ENCODE peak calls at places on chromosomes 1 and 21, in four cellular contexts. K is brain microvascular endothelial cell, Y is stomach, U is testis. Q is an unnamed sample. For H3K27me3, the result is how much of the 10 kb centered on the place peaks cover.

GRCh38 chr1:233294991-233295774 is at the start of gene PCNX2:
- DNase-seq in Y (peak), K (peak), U (peak), Q (peak)

GRCh38 chr1:31216016-31216415 is 23.7 kb downstream of the NKAIN1 start:
- DNase-seq in Y (peak), K (peak), U (peak), Q (peak)

GRCh38 chr1:183209533-183210158 is 23.6 kb downstream of the LAMC2 start:
- DNase-seq in Y (no peak), K (peak), U (no peak), Q (no peak)

GRCh38 chr1:209183195-209183594 is 400.3 kb upstream of the CAMK1G start:
- DNase-seq in Y (no peak), U (no peak), K (no peak), Q (no peak)

GRCh38 chr1:208042041-208042615 is 131.2 kb upstream of the CD34 start:
- DNase-seq in Y (no peak), K (no peak), U (no peak), Q (no peak)

GRCh38 chr1:200520740-200521139 is 99.8 kb downstream of the KIF14 start:
- DNase-seq in U (no peak), Y (no peak), K (no peak), Q (no peak)

GRCh38 chr1:110309768-110310167 is 29.4 kb upstream of the RBM15 start:
- DNase-seq in K (peak), Y (no peak), U (no peak), Q (no peak)

GRCh38 chr1:234544094-234544579 is 65.2 kb upstream of the TARBP1 start:
- DNase-seq in Y (peak), K (peak), U (peak), Q (peak)

GRCh38 chr21:41764558-41765392 is 2.1 kb downstream of the RIPK4 start:
- DNase-seq in U (no peak), K (no peak), Y (peak), Q (peak)

DNA sequence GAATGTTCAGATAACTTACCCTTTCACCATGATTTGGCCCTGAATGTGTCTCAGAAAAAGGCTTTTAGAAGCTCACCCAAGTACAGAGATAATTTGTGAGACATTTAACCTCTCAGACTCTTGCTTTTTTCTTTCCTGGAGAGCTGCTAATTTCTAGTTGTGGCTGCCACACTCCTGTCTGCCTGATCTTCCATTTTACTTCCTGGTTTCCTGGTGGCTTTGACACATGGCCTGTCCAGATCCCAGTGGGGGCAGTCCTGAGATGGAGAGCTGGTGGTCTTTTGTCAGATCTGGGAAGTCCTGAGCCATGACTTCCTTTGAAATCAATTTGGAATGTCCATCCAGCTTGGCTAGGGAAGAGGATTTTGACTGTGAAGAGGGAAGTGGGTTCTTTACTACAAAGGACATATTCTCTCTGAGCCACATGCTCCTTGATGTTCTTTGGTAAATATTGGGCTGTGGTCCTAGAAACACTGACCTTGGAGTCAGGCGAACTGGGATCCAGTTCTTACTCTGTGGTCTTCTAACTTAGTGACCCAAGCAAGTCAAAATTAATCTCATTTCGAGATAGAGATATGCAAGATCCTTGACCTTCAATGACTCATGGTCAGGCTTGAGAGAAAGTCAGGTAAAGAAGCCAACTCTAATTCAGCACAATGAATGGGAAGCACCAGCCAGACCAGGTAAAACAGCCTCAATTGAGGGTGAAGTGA is 78.0 kb upstream of the HSD17B7 start:
- DNase-seq in Y (no peak), U (no peak), K (no peak), Q (no peak)
- H3K27ac ChIP-seq in Y (peak), U (no peak), K (no peak), Q (no peak)

GRCh38 chr1:212698467-212699103 is 1.1 kb downstream of the BATF3 start:
- DNase-seq in K (no peak), Y (no peak), U (no peak), Q (no peak)
- H3K4me3 ChIP-seq in K (peak), Y (peak), U (no peak), Q (peak)

GRCh38 chr1:33687000-33687399 is 176.9 kb upstream of the HMGB4 start:
- DNase-seq in K (no peak), U (no peak), Y (no peak), Q (no peak)
- H3K27me3 ChIP-seq in K (under half), U (under half), Y (under half), Q (under half)

GRCh38 chr1:47840338-47840737 is 156.8 kb downstream of the TRABD2B start:
- DNase-seq in K (no peak), U (no peak), Y (no peak), Q (no peak)

GRCh38 chr1:47838562-47839459 is 158.4 kb downstream of the TRABD2B start:
- DNase-seq in U (no peak), Y (peak), K (no peak), Q (peak)

GRCh38 chr1:47837046-47837830 is 159.9 kb downstream of the TRABD2B start:
- DNase-seq in Y (no peak), K (no peak), U (no peak), Q (no peak)

GRCh38 chr1:47839460-47839760 is 157.8 kb downstream of the TRABD2B start:
- DNase-seq in K (no peak), U (no peak), Y (no peak), Q (peak)

DNA sequence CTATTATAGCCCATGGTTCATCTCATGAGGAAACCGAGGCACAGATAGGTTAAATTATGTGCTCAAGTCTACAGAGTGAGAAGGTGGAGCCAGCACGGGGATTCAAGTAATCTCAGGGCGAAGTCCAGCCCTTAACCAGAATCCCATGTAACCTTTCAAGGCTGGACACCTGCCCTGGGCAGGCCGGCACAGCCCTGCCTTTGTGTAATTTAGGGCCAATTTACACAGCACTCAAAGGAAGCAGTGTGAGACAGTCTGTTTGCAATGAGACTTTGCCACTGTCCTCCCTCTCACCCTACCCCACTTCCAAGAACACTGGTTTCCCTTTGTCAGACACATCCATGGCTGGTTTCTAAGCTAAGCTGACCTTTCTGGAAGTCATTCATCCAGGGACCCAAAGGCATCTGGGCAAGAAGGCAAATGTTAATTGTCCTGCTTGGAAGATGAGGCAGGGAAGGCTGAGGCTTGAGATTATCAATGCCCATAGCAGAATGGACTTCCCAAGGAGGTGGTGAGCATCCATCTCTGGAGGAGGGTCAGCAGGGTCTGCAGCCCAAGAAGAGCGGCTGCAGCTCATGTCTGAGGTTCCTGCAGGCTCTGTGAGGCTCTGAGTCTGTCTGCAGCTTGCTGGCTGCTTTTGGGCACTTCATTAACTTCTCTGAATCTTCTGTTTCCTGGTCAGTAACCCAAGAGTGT is 159.2 kb downstream of the TRABD2B start:
- DNase-seq in U (no peak), K (no peak), Y (peak), Q (no peak)
- H3K27ac ChIP-seq in U (no peak), K (no peak), Y (peak), Q (no peak)

GRCh38 chr1:14598498-14599172 is at the start of gene KAZN:
- DNase-seq in K (no peak), U (peak), Y (no peak), Q (peak)
- H3K4me3 ChIP-seq in K (no peak), U (peak), Y (peak), Q (peak)

DNA sequence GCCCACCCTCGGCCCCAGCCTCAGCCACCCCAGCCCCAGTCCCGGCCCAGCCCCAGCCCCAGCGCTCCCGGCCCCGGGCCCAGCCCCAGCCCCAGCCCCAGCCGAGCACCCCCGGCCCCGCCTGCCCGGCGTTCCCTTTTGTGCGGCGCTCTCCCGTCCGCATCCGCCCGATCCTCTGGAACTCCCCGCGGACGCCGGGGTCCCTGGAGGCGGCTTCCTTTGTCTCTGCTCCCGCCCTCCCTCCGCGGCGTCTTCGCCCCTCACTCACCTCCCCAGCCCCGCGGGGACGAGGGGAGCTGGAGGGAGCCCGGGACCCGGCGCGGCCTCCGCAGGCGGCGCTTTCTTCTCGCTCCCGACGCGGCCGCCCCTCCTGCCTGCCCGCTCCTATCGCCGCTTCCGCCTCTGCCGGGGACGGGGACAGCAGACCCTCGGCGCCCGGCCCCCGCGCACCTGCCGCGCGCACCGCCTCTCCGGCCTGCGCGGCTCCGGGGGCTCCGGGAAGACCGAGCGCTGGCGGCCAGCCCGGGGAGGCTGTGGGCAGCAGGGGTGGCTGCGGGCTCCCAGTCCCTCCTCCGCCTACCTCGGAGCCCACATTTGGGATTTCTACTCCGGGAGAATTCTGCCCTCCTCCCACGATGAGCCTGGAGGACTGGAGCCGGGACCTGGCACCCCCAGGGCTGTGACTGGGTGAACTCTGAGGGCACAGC is 14.0 kb downstream of the AGRN start:
- DNase-seq in U (no peak), K (no peak), Y (no peak), Q (peak)
- H3K27me3 ChIP-seq in U (under half), K (under half), Y (half or more), Q (under half)

GRCh38 chr1:202434059-202434458 is 85.6 kb downstream of the PPP1R12B start:
- DNase-seq in Y (no peak), U (no peak), K (no peak), Q (no peak)
- H3K27ac ChIP-seq in Y (no peak), U (no peak), K (no peak), Q (no peak)

GRCh38 chr1:32454726-32455125 is 10.1 kb upstream of the ZBTB8B start:
- DNase-seq in U (peak), Y (no peak), K (peak), Q (peak)
- H3K4me3 ChIP-seq in U (no peak), Y (no peak), K (no peak), Q (peak)

DNA sequence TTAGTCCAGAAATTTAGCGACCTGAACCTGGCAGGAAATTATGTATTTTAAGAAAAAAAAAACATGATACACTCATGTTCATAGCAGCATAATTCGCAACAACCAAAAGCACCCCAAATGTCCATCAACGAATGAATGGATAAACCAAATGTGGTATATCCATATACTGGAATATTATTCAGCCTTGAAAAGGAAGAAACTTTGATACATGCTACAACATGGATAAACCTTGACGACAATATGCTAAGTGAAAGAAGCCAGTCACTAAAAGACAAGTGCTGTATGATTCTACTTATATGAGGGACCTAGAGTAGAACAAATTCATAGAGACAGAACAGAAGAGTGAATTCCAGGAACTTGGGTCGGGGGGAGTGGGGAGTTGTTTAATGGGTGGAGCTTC is 698 bp upstream of the OLIG1 start:
- DNase-seq in Y (no peak), U (no peak), K (no peak), Q (no peak)
- H3K27me3 ChIP-seq in Y (half or more), U (under half), K (half or more), Q (half or more)

DNA sequence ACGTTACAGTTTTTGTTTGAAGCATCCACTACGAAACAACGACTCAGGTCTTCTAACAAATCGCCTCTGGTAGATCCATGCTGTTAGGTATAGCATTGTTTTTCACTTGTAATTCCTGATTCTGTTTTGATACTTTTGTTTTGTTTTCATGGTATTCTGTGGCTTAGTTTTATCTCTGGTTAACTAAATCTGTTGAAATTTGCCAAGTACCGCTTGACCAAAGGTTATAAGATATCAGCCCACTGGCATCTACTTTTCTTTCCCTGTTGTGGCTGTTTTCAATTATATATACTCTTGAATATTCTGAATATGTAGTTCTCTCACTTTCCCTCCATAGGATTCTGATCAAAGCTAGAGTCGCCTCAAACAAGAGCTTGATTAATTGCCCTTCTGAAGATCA is 274.8 kb upstream of the C1orf105 start:
- DNase-seq in U (no peak), K (no peak), Y (no peak), Q (no peak)
- H3K27ac ChIP-seq in U (peak), K (peak), Y (peak), Q (peak)

Q was measured in endodermal cell.